ENCODE peak calls at places on chromosomes 3 and 15, in four cellular contexts. F is tibial nerve, N is GM23248, E is H9. L is an unnamed sample. For H3K4me1, the result is how much of the 10 kb centered on the place peaks cover.

GRCh38 chr3:77525283-77525682 is 485.4 kb downstream of the ROBO2 start:
- DNase-seq in F (no peak), N (no peak), E (no peak), L (no peak)

GRCh38 chr3:175304437-175304836 is 445.3 kb downstream of the NAALADL2 start:
- DNase-seq in F (no peak), N (no peak), E (no peak), L (no peak)

GRCh38 chr15:33535135-33535534 is 224.4 kb downstream of the RYR3 start:
- DNase-seq in F (no peak), N (no peak), E (no peak), L (no peak)

GRCh38 chr3:66053009-66053782 is 14.5 kb upstream of the MAGI1 start:
- DNase-seq in F (no peak), N (peak), E (no peak), L (no peak)

GRCh38 chr15:40344217-40344616 is 3.5 kb upstream of the CCDC9B start:
- DNase-seq in F (no peak), N (peak), E (no peak), L (no peak)

GRCh38 chr3:180330440-180330839 is 271.5 kb upstream of the TTC14 start:
- DNase-seq in F (no peak), N (no peak), E (no peak), L (no peak)

GRCh38 chr15:63323798-63324651 is 46.6 kb downstream of the APH1B start:
- DNase-seq in F (no peak), N (peak), E (no peak), L (no peak)

GRCh38 chr3:64272842-64273241 is 47.6 kb upstream of the PRICKLE2 start:
- DNase-seq in F (no peak), N (no peak), E (no peak), L (no peak)

GRCh38 chr3:71430941-71431552 is 152.5 kb downstream of the FOXP1 start:
- DNase-seq in F (no peak), N (no peak), E (no peak), L (no peak)

GRCh38 chr3:105014631-105015030 is 352.1 kb upstream of the ALCAM start:
- DNase-seq in F (no peak), N (peak), E (no peak), L (no peak)

GRCh38 chr15:66964111-66964738 is 101.2 kb upstream of the SMAD3 start:
- DNase-seq in F (no peak), N (no peak), E (no peak), L (no peak)

GRCh38 chr15:95682129-95682528 is 648.4 kb upstream of the NR2F2 start:
- DNase-seq in F (no peak), N (no peak), E (no peak), L (no peak)

GRCh38 chr3:24981924-24982323 is 446.1 kb upstream of the RARB start:
- DNase-seq in F (no peak), N (no peak), E (no peak), L (no peak)

GRCh38 chr3:150739877-150740645 is 22.9 kb downstream of the SIAH2 start:
- DNase-seq in F (no peak), N (no peak), E (no peak), L (no peak)

GRCh38 chr3:116148881-116149530 is 296.3 kb downstream of the LSAMP start:
- DNase-seq in F (no peak), N (peak), E (no peak), L (no peak)

GRCh38 chr3:65576942-65577341 is 461.8 kb downstream of the MAGI1 start:
- DNase-seq in F (no peak), N (peak), E (no peak), L (no peak)

GRCh38 chr15:58537480-58537879 is 105.7 kb downstream of the LIPC start:
- DNase-seq in F (no peak), N (no peak), E (no peak), L (no peak)

GRCh38 chr15:42085236-42085605 is 9.1 kb downstream of the PLA2G4D start:
- DNase-seq in F (no peak), N (no peak), E (peak), L (no peak)

GRCh38 chr3:152159328-152159727 is 109.4 kb upstream of the MBNL1 start:
- DNase-seq in F (no peak), N (peak), E (no peak), L (no peak)

GRCh38 chr15:85477730-85478129 is 97.3 kb downstream of the AKAP13 start:
- DNase-seq in F (no peak), N (peak), E (no peak), L (no peak)

GRCh38 chr15:85477061-85477460 is 96.7 kb downstream of the AKAP13 start:
- DNase-seq in F (no peak), N (peak), E (no peak), L (no peak)

GRCh38 chr15:85475317-85475701 is 94.9 kb downstream of the AKAP13 start:
- DNase-seq in F (no peak), N (peak), E (no peak), L (no peak)

GRCh38 chr15:85474700-85475316 is 94.4 kb downstream of the AKAP13 start:
- DNase-seq in F (no peak), N (no peak), E (no peak), L (no peak)

DNA sequence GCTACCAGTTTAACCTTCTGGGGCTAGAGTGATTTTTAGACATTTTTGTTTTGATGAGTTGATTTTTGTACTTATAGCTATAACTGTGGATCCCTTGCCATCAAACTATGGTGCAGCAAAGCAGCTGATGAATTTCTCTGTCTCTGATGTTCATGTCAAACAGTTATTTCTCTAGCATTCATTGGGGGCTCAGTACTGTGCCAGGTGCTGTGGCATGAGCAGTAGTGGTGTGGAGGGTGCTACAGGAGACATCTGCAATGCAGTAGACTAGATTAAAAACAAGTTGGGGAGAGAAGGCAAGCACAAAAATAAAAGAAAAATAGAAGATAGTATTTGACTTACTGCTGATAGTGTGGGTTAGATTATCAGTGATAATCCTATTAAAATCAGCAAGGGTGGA is 95.3 kb downstream of the AKAP13 start:
- DNase-seq in F (no peak), N (no peak), E (no peak), L (no peak)
- H3K4me1 ChIP-seq in F (under half), N (half or more), E (under half), L (half or more)

DNA sequence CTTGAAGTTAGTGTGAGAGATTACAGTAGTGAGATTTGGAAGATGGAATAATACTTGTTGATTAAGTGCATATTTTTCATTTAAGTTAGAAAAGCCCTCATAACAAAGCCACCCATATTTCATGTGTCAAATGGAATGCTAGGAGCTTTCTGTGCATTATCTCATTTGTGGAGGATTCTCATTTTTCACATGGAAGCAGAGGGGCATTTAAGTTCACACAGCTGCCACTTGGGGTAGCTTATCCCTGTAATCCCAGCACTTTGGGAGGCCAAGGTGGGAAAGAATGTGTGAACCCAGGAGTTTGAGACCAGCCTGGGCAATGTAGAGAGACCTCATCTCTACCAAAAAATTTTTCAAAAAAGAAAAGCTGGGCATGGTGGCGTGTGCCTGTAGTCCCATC is 55.2 kb downstream of the RAB7A start:
- DNase-seq in F (no peak), N (no peak), E (no peak), L (no peak)
- H3K4me1 ChIP-seq in F (under half), N (under half), E (under half), L (half or more)

GRCh38 chr3:48504051-48504946 is at the start of gene SHISA5:
- DNase-seq in F (peak), N (peak), E (peak), L (no peak)
- H3K4me1 ChIP-seq in F (under half), N (under half), E (under half), L (half or more)

DNA sequence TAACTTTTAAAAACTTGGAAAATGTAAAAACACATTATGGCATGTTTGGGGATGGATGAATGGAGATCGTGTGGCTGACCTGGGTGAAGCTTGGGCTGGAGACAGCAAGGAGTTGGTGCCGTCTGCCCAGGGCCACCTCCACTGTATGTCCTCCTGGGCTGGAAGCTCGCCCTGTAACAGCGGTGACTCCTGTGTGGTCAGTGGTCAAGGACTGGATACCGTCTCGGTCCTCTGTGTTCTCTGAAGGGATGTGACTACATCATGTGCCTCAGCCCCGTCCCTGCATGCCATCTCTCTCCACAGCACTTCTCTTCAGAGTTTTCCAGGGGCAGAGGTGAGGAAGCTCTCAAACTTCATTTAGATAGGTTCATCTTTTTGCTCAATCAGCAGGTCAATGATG is 9.5 kb downstream of the LIMD1 start:
- DNase-seq in F (no peak), N (no peak), E (no peak), L (no peak)
- H3K4me1 ChIP-seq in F (under half), N (under half), E (under half), L (under half)

GRCh38 chr15:45187578-45187893 is 230 bp downstream of the SHF start:
- DNase-seq in F (no peak), N (no peak), E (no peak), L (no peak)

GRCh38 chr15:45185069-45185779 is 2.5 kb downstream of the SHF start:
- DNase-seq in F (no peak), N (no peak), E (no peak), L (no peak)

GRCh38 chr15:45186771-45187577 is 792 bp downstream of the SHF start:
- DNase-seq in F (no peak), N (no peak), E (peak), L (no peak)

GRCh38 chr15:45184562-45185041 is 3.2 kb downstream of the SHF start:
- DNase-seq in F (no peak), N (no peak), E (no peak), L (no peak)

GRCh38 chr15:45185903-45186770 is 1.6 kb downstream of the SHF start:
- DNase-seq in F (no peak), N (peak), E (no peak), L (no peak)
- H3K4me1 ChIP-seq in F (under half), N (under half), E (under half), L (under half)

GRCh38 chr3:139301183-139301582 is 42.6 kb upstream of the MRPS22 start:
- DNase-seq in F (no peak), N (peak), E (no peak), L (no peak)

GRCh38 chr3:139301654-139302053 is 42.2 kb upstream of the MRPS22 start:
- DNase-seq in F (no peak), N (no peak), E (no peak), L (no peak)

GRCh38 chr3:139302801-139303113 is 41.1 kb upstream of the MRPS22 start:
- DNase-seq in F (no peak), N (no peak), E (no peak), L (no peak)

GRCh38 chr3:139303216-139303615 is 40.6 kb upstream of the MRPS22 start:
- DNase-seq in F (no peak), N (peak), E (no peak), L (no peak)

GRCh38 chr3:139302084-139302800 is 41.6 kb upstream of the MRPS22 start:
- DNase-seq in F (no peak), N (peak), E (no peak), L (no peak)
- H3K4me1 ChIP-seq in F (under half), N (half or more), E (under half), L (under half)

GRCh38 chr3:72997421-72997961 is 880 bp downstream of the PPP4R2 start:
- DNase-seq in F (no peak), N (peak), E (no peak), L (no peak)

GRCh38 chr3:72996473-72997333 is at the start of gene PPP4R2:
- DNase-seq in F (peak), N (peak), E (peak), L (peak)

GRCh38 chr3:72999971-73000370 is 3.4 kb downstream of the PPP4R2 start:
- DNase-seq in F (no peak), N (no peak), E (no peak), L (no peak)

GRCh38 chr3:72996121-72996472 is 514 bp upstream of the PPP4R2 start:
- DNase-seq in F (peak), N (no peak), E (no peak), L (no peak)

DNA sequence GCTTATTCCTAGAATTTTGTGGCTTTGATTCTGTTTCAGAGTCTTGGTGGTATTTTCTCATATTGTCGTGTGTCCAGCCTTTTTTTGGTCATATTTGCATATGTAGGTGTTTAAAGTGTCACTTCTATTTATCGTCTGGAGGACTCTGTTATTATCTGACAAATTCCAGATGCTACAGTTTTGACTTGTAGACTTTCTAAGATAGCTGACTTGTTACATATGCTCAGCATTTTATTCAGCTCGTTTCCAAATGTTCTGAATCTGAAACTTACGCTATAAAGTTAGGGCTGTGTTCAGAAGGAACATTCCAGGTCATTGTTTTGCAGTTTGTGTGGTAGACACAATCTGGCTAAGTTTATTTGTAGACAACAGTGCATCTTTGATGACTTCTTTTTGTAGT is 1.9 kb downstream of the PPP4R2 start:
- DNase-seq in F (no peak), N (no peak), E (no peak), L (no peak)
- H3K4me1 ChIP-seq in F (under half), N (under half), E (under half), L (half or more)